ENCODE peak calls at places on chromosomes 5 and 9, in four cellular contexts. One of them, this sample, is unnamed.

GRCh38 chr5:168649306-168649705 is 70.1 kb upstream of the PANK3 start:
- DNase-seq in GM12878: no peak
- DNase-seq in H1: no peak
- DNase-seq in SK-N-SH: no peak
- DNase-seq in this sample: no peak

GRCh38 chr5:10116594-10116993 is 133.1 kb downstream of the ATPSCKMT start:
- DNase-seq in GM12878: no peak
- DNase-seq in H1: no peak
- DNase-seq in SK-N-SH: no peak
- DNase-seq in this sample: no peak

GRCh38 chr5:15539951-15540350 is 40.0 kb downstream of the FBXL7 start:
- DNase-seq in GM12878: no peak
- DNase-seq in H1: no peak
- DNase-seq in SK-N-SH: no peak
- DNase-seq in this sample: no peak

GRCh38 chr9:107465467-107466451 is 23.8 kb downstream of the KLF4 start:
- DNase-seq in GM12878: no peak
- DNase-seq in H1: peak; percentile 80
- DNase-seq in SK-N-SH: peak; percentile 84
- DNase-seq in this sample: no peak

GRCh38 chr5:20601678-20602100 is 613.7 kb upstream of the CDH18 start:
- DNase-seq in GM12878: no peak
- DNase-seq in H1: peak; percentile 54
- DNase-seq in SK-N-SH: no peak
- DNase-seq in this sample: no peak

GRCh38 chr9:33858346-33858869 is 41.4 kb downstream of the UBE2R2 start:
- DNase-seq in GM12878: no peak
- DNase-seq in H1: peak; percentile 28
- DNase-seq in SK-N-SH: no peak
- DNase-seq in this sample: no peak

GRCh38 chr5:54045077-54045792 is 265.1 kb downstream of the ARL15 start:
- DNase-seq in GM12878: no peak
- DNase-seq in H1: no peak
- DNase-seq in SK-N-SH: no peak
- DNase-seq in this sample: peak; percentile 8

GRCh38 chr5:95857185-95857945 is 34.8 kb upstream of the GLRX start:
- DNase-seq in GM12878: no peak
- DNase-seq in H1: no peak
- DNase-seq in SK-N-SH: no peak
- DNase-seq in this sample: peak; percentile 93

GRCh38 chr5:65262590-65263189 is 219.0 kb downstream of the ADAMTS6 start:
- DNase-seq in GM12878: no peak
- DNase-seq in H1: no peak
- DNase-seq in SK-N-SH: no peak
- DNase-seq in this sample: no peak

GRCh38 chr9:129697111-129697955 is 31.9 kb downstream of the PRRX2 start:
- DNase-seq in GM12878: no peak
- DNase-seq in H1: peak; percentile 80
- DNase-seq in SK-N-SH: peak; percentile 96
- DNase-seq in this sample: no peak

GRCh38 chr9:110131499-110131898 is 76.5 kb downstream of the C9orf152 start:
- DNase-seq in GM12878: no peak
- DNase-seq in H1: no peak
- DNase-seq in SK-N-SH: no peak
- DNase-seq in this sample: no peak

DNA sequence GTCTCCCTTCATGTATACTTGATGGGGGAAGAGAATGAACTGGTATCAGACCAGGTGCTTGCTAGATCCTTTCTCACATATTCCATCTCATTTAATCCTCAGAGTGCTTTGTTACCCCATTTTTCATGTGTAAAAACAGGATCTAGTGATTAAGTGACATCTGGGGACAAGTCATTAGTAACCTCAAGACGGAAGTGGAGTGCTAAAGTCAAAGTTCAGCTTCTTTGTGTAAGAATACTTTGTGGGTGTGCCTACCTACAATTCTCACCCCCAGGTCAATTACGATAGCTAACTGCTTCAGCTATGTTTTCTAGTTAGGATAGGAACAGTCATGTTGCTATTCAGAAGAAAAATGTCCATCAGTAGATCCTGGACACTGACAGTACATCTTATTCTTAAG is 3.1 kb upstream of the FAM120AOS start:
- DNase-seq in GM12878: no peak
- DNase-seq in H1: no peak
- DNase-seq in SK-N-SH: no peak
- DNase-seq in this sample: no peak
- TF ChIP-seq TCF12 in GM12878: no peak
- TF ChIP-seq TCF12 in H1: no peak
- TF ChIP-seq TCF12 in SK-N-SH: no peak
- TF ChIP-seq TCF12 in this sample: no peak

GRCh38 chr5:135878156-135878620 is 17.5 kb downstream of the IL9 start:
- DNase-seq in GM12878: no peak
- DNase-seq in H1: no peak
- DNase-seq in SK-N-SH: no peak
- DNase-seq in this sample: no peak

GRCh38 chr5:135879591-135879990 is 16.1 kb downstream of the IL9 start:
- DNase-seq in GM12878: no peak
- DNase-seq in H1: no peak
- DNase-seq in SK-N-SH: no peak
- DNase-seq in this sample: no peak

GRCh38 chr5:135880801-135881200 is 14.8 kb downstream of the IL9 start:
- DNase-seq in GM12878: no peak
- DNase-seq in H1: no peak
- DNase-seq in SK-N-SH: no peak
- DNase-seq in this sample: no peak

GRCh38 chr5:135881244-135881643 is 14.4 kb downstream of the IL9 start:
- DNase-seq in GM12878: no peak
- DNase-seq in H1: no peak
- DNase-seq in SK-N-SH: no peak
- DNase-seq in this sample: no peak

DNA sequence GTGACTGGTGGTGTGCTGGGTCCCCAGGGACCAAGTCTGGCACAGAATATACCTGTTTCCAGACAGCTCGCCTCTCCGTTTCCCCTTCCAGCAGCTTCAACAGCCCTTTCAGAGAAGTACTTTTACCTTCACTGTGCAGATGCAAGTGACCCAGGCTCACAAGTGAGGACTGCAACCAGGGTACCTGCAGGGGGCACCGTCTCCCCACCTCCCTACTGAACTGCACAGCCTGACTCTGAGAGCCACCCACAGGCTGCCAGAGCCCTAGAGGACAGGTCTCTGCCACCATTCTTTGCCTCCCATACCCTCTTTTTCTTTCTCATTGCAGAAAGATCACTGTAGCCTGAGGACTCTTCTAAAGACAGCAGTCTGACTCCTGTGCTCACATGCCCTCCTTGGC is 15.4 kb downstream of the IL9 start:
- DNase-seq in GM12878: no peak
- DNase-seq in H1: peak; percentile 74
- DNase-seq in SK-N-SH: peak; percentile 41
- DNase-seq in this sample: peak; percentile 48
- TF ChIP-seq TCF12 in GM12878: no peak
- TF ChIP-seq TCF12 in H1: no peak
- TF ChIP-seq TCF12 in SK-N-SH: no peak
- TF ChIP-seq TCF12 in this sample: no peak

GRCh38 chr9:31776471-31776870 is 608.0 kb upstream of the ACO1 start:
- DNase-seq in GM12878: no peak
- DNase-seq in H1: no peak
- DNase-seq in SK-N-SH: no peak
- DNase-seq in this sample: no peak
- TF ChIP-seq TCF12 in GM12878: no peak
- TF ChIP-seq TCF12 in H1: no peak
- TF ChIP-seq TCF12 in SK-N-SH: no peak
- TF ChIP-seq TCF12 in this sample: no peak

GRCh38 chr9:90038778-90039177 is 434.0 kb downstream of the GADD45G start:
- DNase-seq in GM12878: no peak
- DNase-seq in H1: peak; percentile 41
- DNase-seq in SK-N-SH: no peak
- DNase-seq in this sample: no peak
- TF ChIP-seq TCF12 in GM12878: no peak
- TF ChIP-seq TCF12 in H1: no peak
- TF ChIP-seq TCF12 in SK-N-SH: no peak
- TF ChIP-seq TCF12 in this sample: no peak